ENCODE peak calls at places on chromosome 4, in five cellular contexts. H is suprapubic skin, O is breast epithelium, R is mammary epithelial cell, L is WERI-Rb-1. Z is an unnamed sample.
A peak's percentile ranks its signal among the peaks of the same experiment; 100 is the strongest.

GRCh38 chr4:189773909-189774308 is 166.8 kb upstream of the FRG1 start:
- DNase-seq in H (no peak), O (no peak), R (peak; percentile 15), L (no peak), Z (no peak)

GRCh38 chr4:94410678-94411206 is 41.0 kb upstream of the PDLIM5 start:
- DNase-seq in H (peak; percentile 70), O (no peak), R (no peak), L (no peak), Z (no peak)

GRCh38 chr4:84952004-84952403 is 14.5 kb downstream of the WDFY3 start:
- DNase-seq in H (no peak), O (no peak), R (peak; percentile 99), L (no peak), Z (no peak)

GRCh38 chr4:99832854-99833253 is 16.2 kb downstream of the DAPP1 start:
- DNase-seq in H (no peak), O (no peak), R (no peak), L (no peak), Z (no peak)

GRCh38 chr4:6402566-6403399 is 69.6 kb downstream of the PPP2R2C start:
- DNase-seq in H (no peak), O (no peak), R (no peak), L (peak; percentile 71), Z (no peak)

GRCh38 chr4:182643801-182644311 is 273.3 kb downstream of the DCTD start:
- DNase-seq in H (no peak), O (no peak), R (no peak), L (no peak), Z (no peak)

GRCh38 chr4:8538703-8539567 is 41.3 kb upstream of the GPR78 start:
- DNase-seq in H (no peak), O (peak; percentile 48), R (peak; percentile 94), L (no peak), Z (no peak)

GRCh38 chr4:140686799-140687198 is 69.4 kb downstream of the TBC1D9 start:
- DNase-seq in H (no peak), O (no peak), R (no peak), L (no peak), Z (no peak)

GRCh38 chr4:100311181-100311580 is 120.9 kb upstream of the DDIT4L start:
- DNase-seq in H (no peak), O (no peak), R (peak; percentile 42), L (peak; percentile 26), Z (no peak)

GRCh38 chr4:112889619-112890294 is 159.7 kb upstream of the ANK2 start:
- DNase-seq in H (no peak), O (no peak), R (no peak), L (no peak), Z (no peak)

GRCh38 chr4:151771664-151772063 is 10.9 kb upstream of the GATB start:
- DNase-seq in H (no peak), O (no peak), R (no peak), L (no peak), Z (no peak)

GRCh38 chr4:181140037-181140603 is 1103.1 kb upstream of the TENM3 start:
- DNase-seq in H (no peak), O (no peak), R (no peak), L (no peak), Z (no peak)

DNA sequence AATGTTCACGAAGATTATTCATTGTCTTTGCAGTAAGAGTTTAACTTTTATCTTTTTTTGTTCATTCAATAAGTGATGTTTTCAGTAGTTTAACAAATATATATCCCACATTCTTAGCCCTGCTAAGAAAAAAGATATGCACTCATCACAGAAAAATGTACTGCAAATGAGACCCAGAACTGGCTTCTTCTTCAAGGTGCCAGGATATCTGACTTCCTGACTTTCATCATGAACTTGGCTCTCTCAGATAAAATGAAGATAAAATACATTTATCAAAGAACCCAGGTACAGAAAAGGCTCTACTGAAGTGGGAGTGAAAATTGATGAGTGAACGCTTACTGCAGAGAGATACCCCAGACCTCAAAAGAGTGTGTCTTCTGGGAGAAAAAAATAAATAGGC is 177.8 kb upstream of the DKK2 start:
- DNase-seq in H (no peak), O (no peak), R (no peak), L (no peak), Z (no peak)
- H3K36me3 ChIP-seq in H (no peaks in the 10 kb centered on the region), O (no peaks in the 10 kb centered on the region), R (no peaks in the 10 kb centered on the region), L (no peaks in the 10 kb centered on the region), Z (no peaks in the 10 kb centered on the region)

GRCh38 chr4:88523325-88524129 is at the start of gene PYURF:
- DNase-seq in H (peak; percentile 98), O (peak; percentile 93), R (peak; percentile 92), L (peak; percentile 97), Z (peak; percentile 90)
- TF ChIP-seq CTCF in H (no peak), O (peak; percentile 15), R (peak; percentile 8), L (no peak), Z (no peak)

GRCh38 chr4:73156394-73156793 is 86.9 kb upstream of the COX18 start:
- DNase-seq in H (no peak), O (no peak), R (no peak), L (no peak), Z (no peak)

GRCh38 chr4:73152893-73153292 is 83.4 kb upstream of the COX18 start:
- DNase-seq in H (no peak), O (no peak), R (no peak), L (no peak), Z (no peak)
- H3K36me3 ChIP-seq in H (peaks cover 54% of the 10 kb centered on the region), O (no peaks in the 10 kb centered on the region), R (peaks cover 33% of the 10 kb centered on the region), L (peaks cover 56% of the 10 kb centered on the region), Z (peaks cover 9% of the 10 kb centered on the region)

GRCh38 chr4:97153042-97153441 is 990.2 kb downstream of the STPG2 start:
- DNase-seq in H (no peak), O (no peak), R (peak; percentile 7), L (peak; percentile 32), Z (no peak)
- TF ChIP-seq CTCF in H (no peak), O (no peak), R (peak; percentile 46), L (peak; percentile 58), Z (peak; percentile 4)

DNA sequence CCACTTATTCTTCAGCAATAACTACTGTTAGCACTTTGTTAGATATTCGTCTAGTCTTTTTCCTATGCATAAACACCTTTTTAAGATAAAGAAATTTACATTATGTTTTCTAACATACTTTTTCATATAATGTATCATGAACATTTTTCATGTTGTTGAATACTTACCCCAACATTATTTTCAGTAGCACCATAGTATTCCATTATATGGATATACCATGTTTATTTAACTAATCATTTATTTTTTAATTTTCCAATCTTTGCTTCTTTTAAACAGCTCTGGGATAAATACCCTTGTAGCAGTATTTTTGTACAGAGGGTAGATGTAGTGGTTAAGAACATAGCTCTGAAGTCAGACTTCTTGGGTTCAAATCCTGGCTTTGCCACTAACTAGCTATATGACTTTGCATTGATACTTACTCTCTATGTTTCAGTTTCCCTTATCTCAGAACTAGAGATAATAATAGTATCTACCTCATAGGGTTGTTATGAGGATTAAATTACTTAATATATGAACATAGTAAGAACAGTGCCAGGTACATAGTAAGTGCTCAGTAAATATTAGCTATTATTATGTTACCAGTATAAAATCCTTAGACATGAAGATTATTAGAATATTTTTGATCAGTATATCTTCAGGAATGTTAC is 11.3 kb downstream of the EXOC1 start:
- DNase-seq in H (no peak), O (no peak), R (no peak), L (no peak), Z (no peak)
- H3K36me3 ChIP-seq in H (peaks cover 45% of the 10 kb centered on the region), O (peaks cover 6% of the 10 kb centered on the region), R (peaks cover 12% of the 10 kb centered on the region), L (no peaks in the 10 kb centered on the region), Z (no peaks in the 10 kb centered on the region)

GRCh38 chr4:142846105-142846728 is at the start of gene INPP4B:
- DNase-seq in H (no peak), O (no peak), R (peak; percentile 63), L (peak; percentile 50), Z (peak; percentile 52)

GRCh38 chr4:142844782-142845181 is 1.3 kb downstream of the INPP4B start:
- DNase-seq in H (no peak), O (no peak), R (no peak), L (no peak), Z (no peak)

GRCh38 chr4:142846729-142847606 is 867 bp upstream of the INPP4B start:
- DNase-seq in H (no peak), O (peak; percentile 32), R (peak; percentile 68), L (peak; percentile 77), Z (peak; percentile 20)

GRCh38 chr4:142840516-142841123 is 5.5 kb downstream of the INPP4B start:
- DNase-seq in H (no peak), O (no peak), R (no peak), L (no peak), Z (no peak)

GRCh38 chr4:142845293-142846070 is 619 bp downstream of the INPP4B start:
- DNase-seq in H (no peak), O (no peak), R (peak; percentile 19), L (peak; percentile 42), Z (peak; percentile 4)
- TF ChIP-seq CTCF in H (no peak), O (no peak), R (no peak), L (no peak), Z (no peak)

Z was measured in GM06990.